ENCODE peak calls at places on chromosomes 3 and 15, in six cellular contexts. N is lower leg skin, T is psoas muscle, R is RWPE1, E is neural crest cell, W is Calu3. O is an unnamed sample.

GRCh38 chr3:111627092-111627491 is 31.9 kb upstream of the ZBED2 start:
- DNase-seq in N (no peak), T (no peak), R (no peak), E (no peak), W (no peak), O (no peak)

GRCh38 chr3:8593022-8593817 is 51.4 kb downstream of the SSUH2 start:
- DNase-seq in N (no peak), T (peak), R (no peak), E (no peak), W (no peak), O (no peak)

GRCh38 chr3:32336123-32336518 is 55.5 kb upstream of the CMTM7 start:
- DNase-seq in N (no peak), T (no peak), R (no peak), E (no peak), W (no peak), O (no peak)

GRCh38 chr3:197339841-197340520 is 41.6 kb upstream of the DLG1 start:
- DNase-seq in N (peak), T (no peak), R (no peak), E (no peak), W (no peak), O (no peak)

GRCh38 chr3:44198265-44198956 is 43.3 kb upstream of the TOPAZ1 start:
- DNase-seq in N (peak), T (no peak), R (peak), E (peak), W (peak), O (peak)

GRCh38 chr3:107855710-107856109 is 235.1 kb downstream of the CD47 start:
- DNase-seq in N (no peak), T (no peak), R (no peak), E (no peak), W (no peak), O (no peak)

GRCh38 chr3:184443364-184443763 is 63.5 kb downstream of the CHRD start:
- DNase-seq in N (no peak), T (no peak), R (peak), E (no peak), W (no peak), O (no peak)

GRCh38 chr15:68593341-68593740 is 14.5 kb downstream of the CORO2B start:
- DNase-seq in N (no peak), T (no peak), R (no peak), E (no peak), W (no peak), O (no peak)

GRCh38 chr15:55289011-55289572 is 521 bp downstream of the RAB27A start:
- DNase-seq in N (peak), T (peak), R (peak), E (no peak), W (peak), O (peak)

GRCh38 chr15:82540984-82541431 is 751 bp upstream of the RPS17 start:
- DNase-seq in N (no peak), T (peak), R (peak), E (no peak), W (peak), O (no peak)

GRCh38 chr3:11735638-11736037 is 91.9 kb upstream of the VGLL4 start:
- DNase-seq in N (no peak), T (no peak), R (no peak), E (no peak), W (no peak), O (no peak)
- TF ChIP-seq CTCF in N (no peak), T (no peak), R (no peak), E (no peak), W (no peak), O (no peak)

DNA sequence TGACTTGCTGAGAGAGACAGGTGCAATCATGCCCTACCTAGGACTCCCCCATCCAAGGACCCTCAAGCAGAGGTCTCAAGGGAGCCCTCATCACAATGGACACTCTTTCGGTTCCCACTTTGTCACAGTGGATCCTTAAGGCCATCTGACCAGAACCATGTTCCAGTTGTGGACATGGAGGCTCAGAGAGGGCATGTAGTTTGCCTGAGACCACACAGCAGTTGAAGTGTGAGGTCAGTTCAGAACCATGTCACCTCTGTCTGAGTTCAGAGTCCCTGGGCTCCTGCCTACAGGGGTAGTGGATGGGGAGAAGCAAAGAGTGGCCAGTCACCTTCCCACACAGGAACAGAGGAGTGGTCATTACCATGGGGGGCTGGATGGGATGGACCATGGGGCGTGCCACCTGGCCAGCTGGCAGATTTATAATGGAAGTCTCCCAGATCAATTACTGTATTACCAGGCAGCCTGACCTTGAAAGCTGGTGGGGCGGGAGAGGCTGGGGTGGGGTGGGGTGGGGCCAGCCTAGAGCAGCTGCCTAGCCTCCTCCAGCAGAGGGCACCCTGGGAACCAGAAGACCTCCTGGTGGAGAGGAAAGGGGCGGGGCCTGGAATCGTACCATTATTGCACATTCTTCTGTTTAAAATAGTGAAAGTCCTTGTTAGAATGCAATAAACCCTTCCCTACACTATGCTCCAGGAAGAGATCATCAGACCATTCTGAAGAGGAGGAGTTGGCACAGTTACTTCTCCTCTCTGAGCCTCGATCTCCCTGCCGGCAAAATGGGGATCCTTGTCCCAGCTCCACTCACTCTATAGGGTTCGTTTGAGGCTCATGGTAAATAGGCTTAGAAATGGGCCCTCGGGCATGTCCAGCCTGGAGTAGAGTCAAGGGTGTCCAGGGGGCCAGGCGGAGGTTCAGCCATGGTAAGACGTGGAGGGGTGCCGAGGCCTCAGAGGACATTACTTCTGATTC is 26.9 kb upstream of the LINGO1 start:
- DNase-seq in N (no peak), T (no peak), R (peak), E (peak), W (peak), O (peak)
- TF ChIP-seq CTCF in N (no peak), T (peak), R (no peak), E (peak), W (peak), O (peak)

DNA sequence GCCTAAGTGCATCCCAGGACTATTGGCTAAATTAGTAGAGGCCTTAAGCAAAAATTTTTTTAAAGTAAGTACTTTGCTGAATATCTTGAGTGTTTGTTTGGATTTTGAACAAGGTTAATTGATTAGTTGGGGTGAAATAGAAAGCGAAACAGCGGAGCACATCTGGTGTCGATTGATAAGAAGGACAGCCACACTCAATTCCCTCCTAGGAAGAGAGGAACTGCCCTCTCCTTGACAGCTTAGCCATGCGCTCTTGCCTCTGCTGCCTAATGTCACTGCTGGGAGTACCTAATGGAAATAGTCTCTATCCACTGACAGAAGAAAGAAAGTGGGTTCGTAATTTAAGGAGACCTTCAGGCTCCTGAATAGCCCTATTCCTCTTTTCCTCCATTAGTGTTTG is 943.6 kb downstream of the DIPK2A start:
- DNase-seq in N (no peak), T (no peak), R (no peak), E (no peak), W (no peak), O (no peak)
- TF ChIP-seq CTCF in N (no peak), T (no peak), R (no peak), E (no peak), W (no peak), O (no peak)

GRCh38 chr15:52499506-52499905 is 29.2 kb downstream of the MYO5A start:
- DNase-seq in N (no peak), T (no peak), R (no peak), E (no peak), W (no peak), O (no peak)

GRCh38 chr15:52496175-52496574 is 32.5 kb downstream of the MYO5A start:
- DNase-seq in N (no peak), T (no peak), R (no peak), E (no peak), W (no peak), O (no peak)

GRCh38 chr15:52498700-52499099 is 30.0 kb downstream of the MYO5A start:
- DNase-seq in N (no peak), T (no peak), R (no peak), E (no peak), W (no peak), O (no peak)

GRCh38 chr15:52493968-52494367 is 34.7 kb downstream of the MYO5A start:
- DNase-seq in N (no peak), T (no peak), R (peak), E (no peak), W (no peak), O (no peak)

DNA sequence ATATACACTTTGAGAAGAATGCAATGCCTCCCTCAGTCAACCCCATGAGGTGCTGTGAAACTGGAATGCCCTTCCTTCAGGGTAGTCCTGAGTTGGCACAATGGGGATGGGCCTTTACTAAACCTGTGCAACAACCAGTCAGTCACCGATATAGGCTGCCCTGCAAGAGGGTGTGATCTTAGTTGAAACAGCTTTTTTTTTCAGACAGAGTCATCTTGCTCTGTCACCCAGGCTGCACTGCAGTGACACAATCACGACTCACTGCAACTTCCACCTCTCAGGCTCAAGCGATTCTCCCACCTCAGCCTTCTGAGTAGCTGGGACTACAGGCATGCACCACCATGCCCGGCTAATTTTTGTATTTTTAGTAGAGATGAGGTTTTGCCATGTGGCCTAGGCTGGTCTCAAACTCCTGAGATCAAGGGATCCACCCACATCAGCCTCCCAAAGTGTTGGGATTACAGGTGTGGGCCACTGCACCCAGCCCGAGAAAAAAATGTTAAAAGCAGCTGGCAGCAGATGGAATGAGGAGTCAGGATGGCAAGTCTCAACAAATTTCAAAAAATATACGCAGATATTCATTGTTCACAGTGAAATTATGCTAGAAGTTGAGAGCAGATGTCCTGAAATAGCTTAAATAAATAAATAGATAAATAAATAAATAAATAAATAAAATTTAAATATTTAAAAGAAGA is 31.8 kb downstream of the MYO5A start:
- DNase-seq in N (no peak), T (no peak), R (no peak), E (no peak), W (peak), O (no peak)
- TF ChIP-seq CTCF in N (no peak), T (no peak), R (no peak), E (no peak), W (no peak), O (no peak)

GRCh38 chr3:127002195-127003174 is 19.6 kb downstream of the PLXNA1 start:
- DNase-seq in N (peak), T (peak), R (peak), E (peak), W (peak), O (peak)
- TF ChIP-seq CTCF in N (no peak), T (peak), R (peak), E (peak), W (peak), O (peak)

GRCh38 chr3:24529210-24529609 is 34.6 kb upstream of the THRB start:
- DNase-seq in N (no peak), T (no peak), R (no peak), E (no peak), W (no peak), O (no peak)
- TF ChIP-seq CTCF in N (no peak), T (no peak), R (no peak), E (no peak), W (no peak), O (no peak)

O was measured in progenitor cell of endocrine pancreas.